ENCODE peak calls at places on chromosomes 11 and 22, in six cellular contexts. U, I, D, Q, F and V are unnamed samples. For H3K9me3, the result is how much of the 10 kb centered on the place peaks cover.

GRCh38 chr22:38467438-38467903 is 425 bp upstream of the KDELR3 start:
- DNase-seq in U (no peak), I (peak), D (no peak), Q (no peak), F (no peak), V (peak)

GRCh38 chr11:17610402-17610894 is 63.4 kb downstream of the OTOG start:
- DNase-seq in U (no peak), I (peak), D (no peak), Q (no peak), F (no peak), V (peak)

GRCh38 chr11:100578966-100579365 is 108.1 kb upstream of the ARHGAP42 start:
- DNase-seq in U (no peak), I (no peak), D (no peak), Q (no peak), F (peak), V (no peak)

GRCh38 chr22:27620367-27621154 is 181.0 kb downstream of the MN1 start:
- DNase-seq in U (no peak), I (no peak), D (peak), Q (no peak), F (no peak), V (no peak)

GRCh38 chr11:937853-938261 is 12.2 kb downstream of the AP2A2 start:
- DNase-seq in U (no peak), I (no peak), D (no peak), Q (no peak), F (no peak), V (no peak)

GRCh38 chr22:23282089-23282501 is 101.8 kb downstream of the BCR start:
- DNase-seq in U (peak), I (peak), D (peak), Q (no peak), F (peak), V (peak)

GRCh38 chr22:21726650-21727049 is 8.9 kb downstream of the YPEL1 start:
- DNase-seq in U (no peak), I (no peak), D (peak), Q (peak), F (no peak), V (no peak)

GRCh38 chr11:94526645-94527438 is 14.6 kb downstream of the C11orf97 start:
- DNase-seq in U (no peak), I (no peak), D (no peak), Q (no peak), F (peak), V (no peak)

GRCh38 chr11:124172076-124172475 is 11.1 kb upstream of the OR10D3 start:
- DNase-seq in U (no peak), I (no peak), D (no peak), Q (no peak), F (no peak), V (no peak)

DNA sequence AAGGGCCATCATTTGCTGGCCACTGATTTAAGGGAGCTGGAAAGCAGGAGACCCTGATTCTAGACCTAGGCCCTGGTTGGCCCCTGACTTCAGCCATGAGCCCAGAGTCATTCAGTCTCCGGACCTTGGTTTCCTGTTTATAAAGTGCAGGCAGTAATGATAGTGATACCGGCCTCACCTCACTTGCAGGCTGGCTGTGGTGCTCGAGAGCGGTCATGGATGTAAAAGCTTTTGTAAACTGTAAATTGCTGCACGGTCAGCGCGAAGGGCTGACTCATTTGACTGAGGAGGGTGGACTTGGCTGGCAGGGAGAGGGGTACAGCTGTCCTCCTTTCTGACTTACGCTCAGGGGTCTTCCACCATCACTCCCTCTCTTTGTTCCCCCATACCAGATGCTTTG is 37.4 kb downstream of the FBLN1 start:
- DNase-seq in U (no peak), I (no peak), D (no peak), Q (no peak), F (no peak), V (no peak)
- TF ChIP-seq CTCF in U (no peak), I (no peak), D (no peak), Q (no peak), F (no peak), V (no peak)

DNA sequence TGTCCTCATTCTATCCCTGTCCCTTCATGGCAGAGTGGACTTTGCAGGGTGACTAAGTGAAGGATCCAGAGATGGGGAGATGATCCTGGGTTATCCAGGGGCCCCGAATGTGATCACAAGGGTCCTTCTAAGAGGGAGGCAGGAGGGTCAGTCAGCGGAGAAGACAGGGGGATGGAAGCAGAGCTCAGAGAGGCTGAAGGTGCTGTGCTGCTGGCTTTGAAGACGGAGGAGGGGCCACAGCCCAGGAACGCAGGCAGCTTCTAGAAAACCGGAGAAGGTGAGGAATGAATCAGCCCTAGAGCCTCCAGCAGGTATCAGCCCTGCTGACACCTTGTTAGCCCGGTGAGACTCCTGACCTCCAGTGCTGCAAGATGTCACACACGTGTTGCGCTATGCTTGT is 63.7 kb downstream of the CDKN1C start:
- DNase-seq in U (no peak), I (no peak), D (no peak), Q (no peak), F (no peak), V (peak)
- H3K9me3 ChIP-seq in U (under half), I (under half), D (under half), Q (under half), F (under half), V (under half)

GRCh38 chr11:19843106-19843505 is 130.5 kb downstream of the NAV2 start:
- DNase-seq in U (no peak), I (no peak), D (no peak), Q (no peak), F (no peak), V (no peak)
- TF ChIP-seq CTCF in U (no peak), I (no peak), D (no peak), Q (no peak), F (no peak), V (no peak)

GRCh38 chr22:47878460-47878859 is 1116.0 kb downstream of the TBC1D22A start:
- DNase-seq in U (no peak), I (no peak), D (no peak), Q (no peak), F (no peak), V (no peak)

GRCh38 chr22:47872761-47873535 is 1110.5 kb downstream of the TBC1D22A start:
- DNase-seq in U (no peak), I (no peak), D (no peak), Q (no peak), F (no peak), V (no peak)
- H3K9me3 ChIP-seq in U (under half), I (under half), D (under half), Q (under half), F (under half), V (under half)

GRCh38 chr11:119691020-119691666 is 37.9 kb downstream of the NECTIN1 start:
- DNase-seq in U (no peak), I (no peak), D (no peak), Q (no peak), F (no peak), V (no peak)
- TF ChIP-seq CTCF in U (no peak), I (no peak), D (no peak), Q (peak), F (peak), V (no peak)

DNA sequence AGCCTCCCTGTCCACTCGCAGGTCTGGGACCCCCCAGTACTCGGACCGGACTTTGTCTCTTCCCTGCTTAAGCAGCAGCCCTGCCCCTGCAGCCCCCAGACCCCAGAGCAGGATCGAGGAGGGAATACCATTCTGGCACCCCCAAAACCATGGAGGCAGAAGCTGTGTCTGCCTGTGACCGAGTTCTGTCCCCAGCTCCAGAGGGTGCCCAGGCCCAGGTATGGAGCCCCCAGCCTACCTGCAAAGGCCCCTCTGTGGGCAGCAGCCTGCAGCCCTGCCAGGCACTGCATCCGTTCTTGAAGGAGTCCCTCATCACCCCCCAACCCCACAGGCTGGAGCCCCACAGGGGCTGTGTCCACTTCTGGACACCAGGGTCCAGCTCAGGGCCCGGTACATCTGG is 163.8 kb downstream of the BRD1 start:
- DNase-seq in U (no peak), I (no peak), D (no peak), Q (no peak), F (no peak), V (no peak)
- H3K9me3 ChIP-seq in U (under half), I (under half), D (under half), Q (under half), F (under half), V (under half)

DNA sequence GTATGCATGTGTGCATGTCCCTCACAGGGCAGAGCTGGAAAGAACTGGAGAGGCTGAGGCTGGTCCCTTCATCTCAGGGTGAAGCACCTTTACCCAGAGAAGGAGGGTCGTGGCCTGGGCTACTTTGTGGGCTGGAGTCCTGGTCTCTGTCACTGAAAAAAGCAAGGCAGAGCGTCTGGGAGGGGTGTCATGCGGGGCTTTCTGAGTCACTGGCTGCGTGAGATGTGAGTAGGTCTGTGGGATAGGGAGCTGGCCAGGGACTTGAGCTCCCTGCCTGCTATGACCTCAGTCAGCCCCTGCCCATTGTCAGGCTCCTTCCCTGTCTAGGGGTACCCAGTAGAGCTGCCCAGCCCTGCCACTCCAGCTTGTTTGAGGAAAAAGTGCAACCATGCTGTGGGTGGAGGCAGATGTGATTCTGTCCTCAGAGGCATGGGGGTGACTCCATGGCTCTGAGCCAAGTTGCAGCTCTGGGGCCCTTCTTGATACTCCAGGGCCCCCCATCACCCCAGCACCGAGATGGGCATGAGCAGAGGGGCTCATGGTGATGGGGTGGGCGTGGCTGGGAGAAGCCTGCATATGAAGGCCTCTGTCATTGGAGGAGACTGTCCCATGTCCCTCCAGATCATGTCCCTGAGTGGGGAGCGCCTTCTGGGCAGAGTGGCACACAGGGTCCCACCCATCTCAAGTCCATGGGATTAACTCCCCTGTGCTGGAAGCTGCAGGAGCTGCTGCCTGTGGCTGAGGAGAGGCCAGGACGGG is 27.8 kb downstream of the KCNQ1 start:
- DNase-seq in U (no peak), I (no peak), D (no peak), Q (no peak), F (no peak), V (no peak)
- TF ChIP-seq CTCF in U (no peak), I (no peak), D (no peak), Q (no peak), F (no peak), V (no peak)

DNA sequence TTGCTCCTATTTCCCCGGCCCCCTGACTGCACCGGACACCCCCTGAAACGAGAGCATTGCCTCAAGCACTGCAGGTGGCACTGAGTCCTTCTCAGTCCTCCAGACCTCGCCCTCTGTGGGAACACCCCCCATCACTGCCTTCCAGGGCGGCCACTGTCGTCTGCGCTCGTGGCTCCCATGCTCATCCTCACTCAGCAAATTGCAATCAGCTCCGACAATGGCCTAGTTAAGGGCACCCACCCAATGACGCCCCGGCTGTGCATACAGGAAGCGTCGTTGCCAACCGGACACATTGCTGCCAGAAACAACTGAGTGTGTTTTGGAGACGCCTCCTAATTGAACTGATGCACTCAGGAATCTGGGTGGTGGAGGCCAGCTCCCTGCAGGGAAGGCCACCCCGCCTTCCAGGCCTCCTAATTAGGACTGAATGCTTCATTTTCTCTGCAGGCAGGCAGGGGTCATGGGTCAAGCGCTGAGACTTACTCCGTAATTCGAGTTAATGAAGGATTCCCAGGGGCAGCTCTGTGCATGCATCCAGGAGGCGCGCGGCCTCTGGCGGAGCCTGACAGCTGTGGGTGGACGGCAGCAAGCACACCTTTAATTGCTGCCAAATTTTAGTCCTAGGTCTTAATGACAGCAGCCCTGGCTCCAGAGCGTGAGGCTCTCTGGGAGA is 199.2 kb downstream of the BRD1 start:
- DNase-seq in U (no peak), I (no peak), D (no peak), Q (no peak), F (no peak), V (peak)
- H3K9me3 ChIP-seq in U (under half), I (under half), D (under half), Q (under half), F (under half), V (under half)